ENCODE peak calls at places on chromosomes 3 and 15, in five cellular contexts. A, N, L, M and B are unnamed samples.

GRCh38 chr15:92801412-92801773 is 98.7 kb upstream of the CHD2 start:
- DNase-seq in A (no peak), N (no peak), M (peak), L (no peak), B (no peak)

GRCh38 chr15:49624046-49624445 is 3.2 kb downstream of the DTWD1 start:
- DNase-seq in L (no peak), M (no peak), N (no peak), A (no peak), B (no peak)

GRCh38 chr3:54621181-54621580 is 306.7 kb downstream of the LRTM1 start:
- DNase-seq in A (no peak), N (no peak), M (no peak), L (no peak), B (peak)

GRCh38 chr3:171614318-171614967 is 154.2 kb upstream of the TNIK start:
- DNase-seq in M (peak), A (no peak), L (peak), N (peak), B (no peak)

GRCh38 chr3:71602256-71602655 is 18.7 kb upstream of the FOXP1 start:
- DNase-seq in L (no peak), N (no peak), M (no peak), A (no peak), B (no peak)

GRCh38 chr15:82805994-82806406 is at the start of gene FSD2:
- DNase-seq in L (no peak), A (no peak), M (peak), N (no peak), B (no peak)

GRCh38 chr3:112582242-112582874 is 20.5 kb downstream of the SLC35A5 start:
- DNase-seq in M (no peak), L (no peak), N (no peak), A (peak), B (peak)

GRCh38 chr3:36871379-36872126 is 73.3 kb downstream of the TRANK1 start:
- DNase-seq in L (no peak), M (no peak), A (no peak), N (no peak), B (no peak)

GRCh38 chr3:81307221-81307620 is 454.2 kb downstream of the GBE1 start:
- DNase-seq in M (no peak), N (no peak), A (no peak), L (no peak), B (no peak)

GRCh38 chr3:72259755-72260589 is 475.0 kb upstream of the PROK2 start:
- DNase-seq in L (no peak), M (no peak), A (no peak), N (no peak), B (no peak)

GRCh38 chr3:7737263-7737662 is 764.4 kb upstream of the LMCD1 start:
- DNase-seq in N (no peak), M (no peak), A (no peak), L (no peak), B (no peak)

GRCh38 chr15:95843241-95843851 is 487.2 kb upstream of the NR2F2 start:
- DNase-seq in M (no peak), N (no peak), L (no peak), A (no peak), B (no peak)

GRCh38 chr3:23129817-23130216 is 73.3 kb upstream of the UBE2E2 start:
- DNase-seq in M (peak), L (peak), N (no peak), A (no peak), B (no peak)

GRCh38 chr3:14138878-14139659 is 14.2 kb downstream of the TMEM43 start:
- DNase-seq in L (no peak), N (no peak), M (no peak), A (no peak), B (no peak)